ENCODE peak calls at places on chromosomes 16 and 17, in four cellular contexts. A is BJ, H is fibroblast of the conjunctiva, U is AML-193. Q is an unnamed sample.

GRCh38 chr16:15961557-15962205 is 12.3 kb downstream of the ABCC1 start:
- DNase-seq in A (no peak), H (no peak), U (no peak), Q (no peak)

GRCh38 chr17:67377727-67378443 is 804 bp downstream of the PITPNC1 start:
- DNase-seq in H (no peak), A (no peak), U (no peak), Q (peak)

GRCh38 chr17:32671891-32672290 is 185.1 kb downstream of the CDK5R1 start:
- DNase-seq in A (no peak), U (no peak), H (no peak), Q (no peak)

GRCh38 chr16:85563515-85564276 is 49.4 kb upstream of the GSE1 start:
- DNase-seq in A (no peak), U (no peak), H (no peak), Q (no peak)

GRCh38 chr16:75458029-75458428 is 6.5 kb downstream of the TMEM170A start:
- DNase-seq in H (no peak), A (no peak), U (no peak), Q (no peak)

GRCh38 chr17:80816241-80817103 is 175.2 kb upstream of the CHMP6 start:
- DNase-seq in U (no peak), A (no peak), H (no peak), Q (no peak)

GRCh38 chr17:9009737-9010136 is 11.6 kb upstream of the NTN1 start:
- DNase-seq in H (no peak), A (no peak), U (no peak), Q (no peak)

GRCh38 chr17:31294231-31294630 is 2.8 kb downstream of the OMG start:
- DNase-seq in U (no peak), H (no peak), A (no peak), Q (no peak)

GRCh38 chr17:7058831-7059447 is 15.0 kb upstream of the SLC16A11 start:
- DNase-seq in U (no peak), A (no peak), H (no peak), Q (no peak)

GRCh38 chr16:10878644-10879498 is 1.9 kb downstream of the CIITA start:
- DNase-seq in H (no peak), U (no peak), A (no peak), Q (no peak)

GRCh38 chr16:59432934-59433333 is 698.8 kb upstream of the GOT2 start:
- DNase-seq in H (no peak), A (no peak), U (no peak), Q (no peak)

GRCh38 chr16:71609066-71609465 is 16.9 kb upstream of the MARVELD3 start:
- DNase-seq in A (no peak), U (no peak), H (no peak), Q (no peak)

GRCh38 chr16:81358860-81359259 is 44.1 kb downstream of the GAN start:
- DNase-seq in H (no peak), U (no peak), A (no peak), Q (no peak)

GRCh38 chr16:12964466-12964865 is 63.1 kb downstream of the SHISA9 start:
- DNase-seq in H (no peak), U (no peak), A (no peak), Q (no peak)

GRCh38 chr16:66422366-66422765 is 4.7 kb upstream of the BEAN1 start:
- DNase-seq in A (no peak), U (no peak), H (no peak), Q (no peak)

GRCh38 chr17:2122641-2123302 is 67.9 kb downstream of the HIC1 start:
- DNase-seq in U (peak), A (no peak), H (no peak), Q (peak)

GRCh38 chr17:1916963-1917715 is 87.3 kb downstream of the RPA1 start:
- DNase-seq in U (no peak), A (no peak), H (no peak), Q (no peak)

GRCh38 chr16:86574646-86575045 is 3.7 kb upstream of the FOXL1 start:
- DNase-seq in U (no peak), A (no peak), H (no peak), Q (no peak)

GRCh38 chr16:87486282-87486681 is 6.5 kb downstream of the ZCCHC14 start:
- DNase-seq in A (no peak), U (no peak), H (no peak), Q (no peak)

GRCh38 chr16:89051521-89052166 is 42.0 kb upstream of the ACSF3 start:
- DNase-seq in H (no peak), U (no peak), A (no peak), Q (no peak)

GRCh38 chr17:17351901-17352781 is 49.0 kb downstream of the NT5M start:
- DNase-seq in U (no peak), H (no peak), A (no peak), Q (peak)

GRCh38 chr17:13222931-13223330 is 205.1 kb upstream of the ELAC2 start:
- DNase-seq in U (no peak), A (no peak), H (no peak), Q (no peak)

GRCh38 chr17:48575673-48576478 is 2.3 kb downstream of the HOXB4 start:
- DNase-seq in A (no peak), H (no peak), U (no peak), Q (no peak)

GRCh38 chr17:44903012-44903685 is 3.9 kb upstream of the EFTUD2 start:
- DNase-seq in A (no peak), U (no peak), H (no peak), Q (no peak)

GRCh38 chr16:87968541-87968940 is 17.3 kb downstream of the BANP start:
- DNase-seq in U (no peak), H (no peak), A (no peak), Q (no peak)